ENCODE peak calls at places on chromosomes 7 and 10, in four cellular contexts. U, P, Y and G are unnamed samples.

GRCh38 chr7:45191361-45191760 is 33.8 kb downstream of the RAMP3 start:
- DNase-seq in U (no peak), P (no peak), Y (no peak), G (no peak)

GRCh38 chr10:1173091-1173490 is 116.9 kb downstream of the WDR37 start:
- DNase-seq in U (no peak), P (no peak), Y (no peak), G (no peak)

GRCh38 chr7:103691291-103691690 is 245.3 kb upstream of the SLC26A5 start:
- DNase-seq in U (no peak), P (no peak), Y (no peak), G (no peak)

GRCh38 chr7:11951909-11952308 is 119.9 kb upstream of the THSD7A start:
- DNase-seq in U (no peak), P (peak), Y (no peak), G (no peak)

GRCh38 chr10:29343607-29344038 is 54.8 kb downstream of the LYZL1 start:
- DNase-seq in U (no peak), P (peak), Y (no peak), G (peak)

GRCh38 chr10:116237260-116237659 is 35.7 kb downstream of the GFRA1 start:
- DNase-seq in U (no peak), P (no peak), Y (no peak), G (no peak)

GRCh38 chr7:27124096-27124978 is 6.2 kb downstream of the HOXA4 start:
- DNase-seq in U (no peak), P (peak), Y (no peak), G (peak)

GRCh38 chr10:42875792-42876191 is 93.2 kb downstream of the BMS1 start:
- DNase-seq in U (no peak), P (peak), Y (peak), G (peak)

GRCh38 chr7:13947535-13947934 is 41.9 kb downstream of the ETV1 start:
- DNase-seq in U (no peak), P (no peak), Y (no peak), G (no peak)

GRCh38 chr7:19060870-19061269 is 56.6 kb downstream of the TWIST1 start:
- DNase-seq in U (no peak), P (peak), Y (no peak), G (peak)